ENCODE peak calls at places on chromosomes 2 and 18, in four cellular contexts. L is A172, V is heart left ventricle, A is GM03348. Y is an unnamed sample.

GRCh38 chr2:238702691-238703415 is 145.0 kb upstream of the TWIST2 start:
- DNase-seq in L (no peak), V (no peak), A (no peak), Y (peak; percentile 9)

GRCh38 chr2:95166065-95166763 is 605 bp downstream of the ZNF2 start:
- DNase-seq in L (no peak), V (no peak), A (no peak), Y (no peak)

GRCh38 chr18:37160038-37160745 is 331.3 kb downstream of the KIAA1328 start:
- DNase-seq in L (no peak), V (no peak), A (no peak), Y (peak; percentile 18)

GRCh38 chr18:7221424-7222155 is 9.3 kb upstream of the LRRC30 start:
- DNase-seq in L (peak; percentile 62), V (peak; percentile 42), A (peak; percentile 74), Y (peak; percentile 66)

GRCh38 chr2:20052229-20052871 is 922 bp upstream of the LAPTM4A start:
- DNase-seq in L (peak; percentile 36), V (no peak), A (no peak), Y (no peak)

GRCh38 chr2:61993422-61994024 is 88.0 kb downstream of the COMMD1 start:
- DNase-seq in L (peak; percentile 47), V (no peak), A (peak; percentile 65), Y (peak; percentile 20)

GRCh38 chr18:35051978-35052377 is 10.8 kb downstream of the MAPRE2 start:
- DNase-seq in L (no peak), V (peak; percentile 48), A (no peak), Y (no peak)

GRCh38 chr18:78892721-78893120 is 86.9 kb upstream of the SALL3 start:
- DNase-seq in L (no peak), V (no peak), A (no peak), Y (no peak)

GRCh38 chr2:41657231-41657630 is 390.6 kb upstream of the PKDCC start:
- DNase-seq in L (no peak), V (no peak), A (no peak), Y (no peak)

GRCh38 chr2:119744335-119744939 is 15.3 kb upstream of the PTPN4 start:
- DNase-seq in L (peak; percentile 81), V (peak; percentile 52), A (no peak), Y (no peak)

GRCh38 chr2:61172671-61173070 is 10.7 kb downstream of the C2orf74 start:
- DNase-seq in L (no peak), V (no peak), A (no peak), Y (no peak)

GRCh38 chr2:43333096-43333655 is 106.8 kb upstream of the ZFP36L2 start:
- DNase-seq in L (no peak), V (no peak), A (no peak), Y (no peak)

GRCh38 chr2:217798743-217799552 is 203.8 kb downstream of the TNS1 start:
- DNase-seq in L (no peak), V (no peak), A (no peak), Y (no peak)

GRCh38 chr2:159574246-159574645 is 42.1 kb downstream of the BAZ2B start:
- DNase-seq in L (no peak), V (no peak), A (peak; percentile 55), Y (no peak)

GRCh38 chr18:48402953-48403352 is 6.2 kb downstream of the ZBTB7C start:
- DNase-seq in L (no peak), V (no peak), A (no peak), Y (no peak)

GRCh38 chr2:82256288-82256687 is 1951.7 kb upstream of the LRRTM1 start:
- DNase-seq in L (no peak), V (no peak), A (no peak), Y (no peak)

GRCh38 chr2:67600472-67600871 is 203.3 kb downstream of the ETAA1 start:
- DNase-seq in L (peak; percentile 97), V (no peak), A (no peak), Y (no peak)

GRCh38 chr2:200494048-200494447 is 15.8 kb downstream of the KCTD18 start:
- DNase-seq in L (no peak), V (no peak), A (no peak), Y (no peak)

GRCh38 chr2:26712486-26713465 is 20.3 kb downstream of the KCNK3 start:
- DNase-seq in L (no peak), V (peak; percentile 58), A (no peak), Y (no peak)

GRCh38 chr2:234881413-234882241 is 70.2 kb upstream of the SH3BP4 start:
- DNase-seq in L (peak; percentile 96), V (peak; percentile 80), A (peak; percentile 96), Y (peak; percentile 78)

GRCh38 chr2:83233284-83233683 is 1225.8 kb downstream of the SUCLG1 start:
- DNase-seq in L (peak; percentile 35), V (no peak), A (no peak), Y (no peak)

GRCh38 chr2:177172034-177172880 is 40.3 kb upstream of the HNRNPA3 start:
- DNase-seq in L (peak; percentile 95), V (no peak), A (peak; percentile 54), Y (no peak)

GRCh38 chr18:77067315-77068061 is 65.1 kb downstream of the MBP start:
- DNase-seq in L (peak; percentile 77), V (peak; percentile 77), A (peak; percentile 82), Y (no peak)

GRCh38 chr2:197126630-197127029 is 183.9 kb downstream of the ANKRD44 start:
- DNase-seq in L (no peak), V (no peak), A (no peak), Y (no peak)

GRCh38 chr18:32848836-32849235 is 76.0 kb upstream of the KLHL14 start:
- DNase-seq in L (no peak), V (no peak), A (no peak), Y (no peak)

GRCh38 chr2:180385601-180386201 is 378.6 kb upstream of the CWC22 start:
- DNase-seq in L (peak; percentile 72), V (no peak), A (peak; percentile 33), Y (no peak)

Y was measured in NT2/D1.